ENCODE peak calls at places on chromosome 11, in ten cellular contexts. I is K562; D is uterus; G is pulmonary artery endothelial cell; A is AG04450; X is activated T-cell treated with anti-CD3 and anti-CD28 coated beads for 1 hour; M is NCI-H1436; Q is RWPE1; E is activated CD4-positive, alpha-beta T cell treated with anti-CD3 and anti-CD28 coated beads, Interleukin-2, amount 10 ng/mL, durations not matched to agents 7 days and 5 days; P is HepG2. H is an unnamed sample.
A peak's percentile ranks its signal among the peaks of the same experiment; 100 is the strongest.

GRCh38 chr11:95512177-95512576 is 277.4 kb downstream of the FAM76B start:
- DNase-seq in I (no peak), D (peak; percentile 42), G (no peak), A (no peak), X (no peak), M (no peak), Q (peak; percentile 34), E (no peak), P (no peak), H (no peak)

GRCh38 chr11:132576706-132577105 is 955.6 kb downstream of the OPCML start:
- DNase-seq in I (no peak), D (no peak), G (no peak), A (peak; percentile 82), X (no peak), M (no peak), Q (no peak), E (no peak), P (no peak), H (peak; percentile 22)

GRCh38 chr11:117229411-117229810 is 2.5 kb downstream of the PCSK7 start:
- DNase-seq in I (no peak), D (no peak), G (no peak), A (no peak), X (no peak), M (no peak), Q (no peak), E (no peak), P (no peak), H (no peak)

GRCh38 chr11:61907871-61908729 is 9.3 kb downstream of the RAB3IL1 start:
- DNase-seq in I (no peak), D (no peak), G (no peak), A (no peak), X (no peak), M (no peak), Q (no peak), E (no peak), P (no peak), H (no peak)

GRCh38 chr11:15863411-15863810 is 492.9 kb downstream of the SOX6 start:
- DNase-seq in I (no peak), D (no peak), G (no peak), A (no peak), X (no peak), M (no peak), Q (no peak), E (no peak), P (no peak), H (no peak)

GRCh38 chr11:106463154-106463553 is 385.7 kb downstream of the AASDHPPT start:
- DNase-seq in I (no peak), D (no peak), G (no peak), A (no peak), X (no peak), M (no peak), Q (no peak), E (no peak), P (no peak), H (no peak)

GRCh38 chr11:36385121-36385530 is 89.0 kb downstream of the PRR5L start:
- DNase-seq in I (no peak), D (no peak), G (no peak), A (peak; percentile 72), X (no peak), M (no peak), Q (no peak), E (no peak), P (no peak), H (no peak)

GRCh38 chr11:12448131-12448939 is 71.0 kb downstream of the PARVA start:
- DNase-seq in I (no peak), D (no peak), G (no peak), A (no peak), X (no peak), M (no peak), Q (no peak), E (no peak), P (no peak), H (no peak)

GRCh38 chr11:117146521-117146920 is 2.4 kb downstream of the PAFAH1B2 start:
- DNase-seq in I (no peak), D (no peak), G (no peak), A (no peak), X (no peak), M (no peak), Q (no peak), E (no peak), P (no peak), H (no peak)

GRCh38 chr11:64001552-64002427 is 15.6 kb downstream of the OTUB1 start:
- DNase-seq in I (no peak), D (peak; percentile 49), G (peak; percentile 7), A (no peak), X (no peak), M (no peak), Q (no peak), E (no peak), P (no peak), H (no peak)

GRCh38 chr11:36300651-36301050 is 4.6 kb downstream of the PRR5L start:
- DNase-seq in I (no peak), D (peak; percentile 20), G (no peak), A (no peak), X (no peak), M (no peak), Q (no peak), E (no peak), P (no peak), H (no peak)

GRCh38 chr11:83681045-83681781 is 395.0 kb upstream of the CCDC90B start:
- DNase-seq in I (no peak), D (no peak), G (no peak), A (no peak), X (no peak), M (no peak), Q (no peak), E (no peak), P (no peak), H (no peak)

GRCh38 chr11:86245369-86246292 is 1.1 kb downstream of the EED start:
- DNase-seq in I (no peak), D (no peak), G (no peak), A (no peak), X (no peak), M (no peak), Q (no peak), E (peak; percentile 29), P (peak; percentile 23), H (no peak)

GRCh38 chr11:116888884-116889549 is 51.6 kb upstream of the APOA1 start:
- DNase-seq in I (no peak), D (no peak), G (no peak), A (no peak), X (no peak), M (no peak), Q (no peak), E (no peak), P (peak; percentile 24), H (no peak)